ENCODE peak calls at places on chromosomes 13 and 19, in eight cellular contexts. O is pancreas, L is psoas muscle, Z is fibroblast of pulmonary artery, J is DMS79, G is mucosa of descending colon, P is type B pancreatic cell, K is GM04504. H is an unnamed sample.

GRCh38 chr13:96899946-96900345 is 94.3 kb downstream of the OXGR1 start:
- DNase-seq in P (no peak), O (no peak), Z (no peak), K (no peak), L (no peak), G (no peak), J (no peak), H (no peak)

GRCh38 chr19:4730740-4731171 is 7.1 kb upstream of the DPP9 start:
- DNase-seq in Z (no peak), J (no peak), K (no peak), P (no peak), O (no peak), L (no peak), G (no peak), H (peak)

GRCh38 chr19:3276341-3276799 is 51.9 kb downstream of the CELF5 start:
- DNase-seq in G (peak), J (no peak), L (no peak), P (no peak), O (peak), K (no peak), Z (no peak), H (peak)

GRCh38 chr13:73158851-73159250 is 100.0 kb downstream of the KLF5 start:
- DNase-seq in O (no peak), Z (peak), J (no peak), P (no peak), L (no peak), G (no peak), K (no peak), H (no peak)

GRCh38 chr13:45167611-45168554 is 33.0 kb downstream of the KCTD4 start:
- DNase-seq in K (no peak), G (no peak), O (peak), P (no peak), L (no peak), J (peak), Z (peak), H (no peak)

GRCh38 chr13:18953139-18953930 is 228.3 kb downstream of the TUBA3C start:
- DNase-seq in G (no peak), K (no peak), P (no peak), J (no peak), Z (no peak), O (no peak), L (no peak), H (no peak)

GRCh38 chr13:113647351-113648217 is 10.4 kb downstream of the ATP4B start:
- DNase-seq in Z (peak), K (peak), O (peak), G (peak), J (peak), L (peak), P (peak), H (peak)

GRCh38 chr19:31548941-31549340 is 199.7 kb upstream of the TSHZ3 start:
- DNase-seq in L (no peak), O (no peak), J (no peak), G (no peak), P (no peak), Z (peak), K (peak), H (peak)

GRCh38 chr19:49997709-49998108 is 27.5 kb downstream of the VRK3 start:
- DNase-seq in Z (peak), K (no peak), G (no peak), P (no peak), O (no peak), L (no peak), J (no peak), H (peak)

GRCh38 chr13:48304132-48304876 is 753 bp downstream of the RB1 start:
- DNase-seq in J (no peak), K (peak), Z (peak), L (no peak), O (no peak), G (no peak), P (no peak), H (peak)